ENCODE peak calls at places on chromosomes 13 and 19, in five cellular contexts. C is RPMI7951; V is T-cell; N is naive thymus-derived CD8-positive, alpha-beta T cell; A is anterior cingulate cortex. G is an unnamed sample.

GRCh38 chr19:38718747-38719543 is 25.3 kb downstream of the CAPN12 start:
- DNase-seq in C (peak), V (no peak), N (no peak), A (peak), G (no peak)

GRCh38 chr19:5002143-5002542 is 33.2 kb downstream of the KDM4B start:
- DNase-seq in C (peak), V (no peak), N (no peak), A (no peak), G (no peak)

GRCh38 chr13:73138276-73138950 is 79.6 kb downstream of the KLF5 start:
- DNase-seq in C (no peak), V (no peak), N (no peak), A (no peak), G (no peak)

GRCh38 chr19:45863840-45864628 is at the start of gene FOXA3:
- DNase-seq in C (peak), V (no peak), N (peak), A (no peak), G (no peak)

GRCh38 chr19:1315470-1316166 is 29.9 kb downstream of the EFNA2 start:
- DNase-seq in C (peak), V (no peak), N (peak), A (peak), G (no peak)

GRCh38 chr13:83223546-83223945 is 658.7 kb downstream of the SLITRK1 start:
- DNase-seq in C (no peak), V (no peak), N (no peak), A (no peak), G (no peak)

GRCh38 chr19:42316223-42317211 is 3.4 kb downstream of the TMEM145 start:
- DNase-seq in C (peak), V (no peak), N (no peak), A (peak), G (no peak)

GRCh38 chr19:32373614-32374295 is 28.3 kb downstream of the ZNF507 start:
- DNase-seq in C (peak), V (no peak), N (no peak), A (no peak), G (no peak)

GRCh38 chr13:20190481-20191310 is 2.0 kb downstream of the GJB2 start:
- DNase-seq in C (peak), V (no peak), N (no peak), A (no peak), G (no peak)

GRCh38 chr13:70324519-70324918 is 216.3 kb upstream of the KLHL1 start:
- DNase-seq in C (no peak), V (no peak), N (no peak), A (no peak), G (no peak)

GRCh38 chr13:37138917-37139316 is 33.5 kb upstream of the CSNK1A1L start:
- DNase-seq in C (no peak), V (no peak), N (no peak), A (no peak), G (no peak)

GRCh38 chr13:43266953-43267615 is 243.7 kb downstream of the DNAJC15 start:
- DNase-seq in C (no peak), V (no peak), N (no peak), A (no peak), G (no peak)

GRCh38 chr19:3575949-3576673 is 3.4 kb downstream of the HMG20B start:
- DNase-seq in C (no peak), V (no peak), N (no peak), A (no peak), G (no peak)

G was measured in T follicular helper cell.